ENCODE peak calls at places on chromosomes 16 and 17, in nine cellular contexts. One of them, this sample, is unnamed.
A peak's percentile ranks its signal among the peaks of the same experiment; 100 is the strongest.

GRCh38 chr17:7916799-7917198 is 710 bp upstream of the RNF227 start:
- DNase-seq in pancreas: no peak
- DNase-seq in astrocyte of the spinal cord: no peak
- DNase-seq in epithelial cell of esophagus: peak; percentile 28
- DNase-seq in HS-5: peak; percentile 64
- DNase-seq in C1 segment of cervical spinal cord: no peak
- DNase-seq in CD4-positive, alpha-beta T cell: no peak
- DNase-seq in NCI-H446 treated with DMSO at 0.1 percent for 48 hours: no peak
- DNase-seq in PC-3: no peak
- DNase-seq in this sample: peak; percentile 28

GRCh38 chr16:20886320-20886719 is 13.8 kb downstream of the DCUN1D3 start:
- DNase-seq in astrocyte of the spinal cord: no peak
- DNase-seq in pancreas: no peak
- DNase-seq in PC-3: no peak
- DNase-seq in NCI-H446 treated with DMSO at 0.1 percent for 48 hours: no peak
- DNase-seq in HS-5: no peak
- DNase-seq in CD4-positive, alpha-beta T cell: no peak
- DNase-seq in C1 segment of cervical spinal cord: no peak
- DNase-seq in epithelial cell of esophagus: no peak
- DNase-seq in this sample: no peak

GRCh38 chr16:66905633-66906539 is 12.8 kb downstream of the CDH16 start:
- DNase-seq in CD4-positive, alpha-beta T cell: peak; percentile 26
- DNase-seq in astrocyte of the spinal cord: no peak
- DNase-seq in PC-3: no peak
- DNase-seq in C1 segment of cervical spinal cord: no peak
- DNase-seq in NCI-H446 treated with DMSO at 0.1 percent for 48 hours: no peak
- DNase-seq in epithelial cell of esophagus: peak; percentile 82
- DNase-seq in pancreas: peak; percentile 54
- DNase-seq in HS-5: no peak
- DNase-seq in this sample: peak; percentile 59

GRCh38 chr17:8124350-8125195 is 667 bp upstream of the HES7 start:
- DNase-seq in NCI-H446 treated with DMSO at 0.1 percent for 48 hours: no peak
- DNase-seq in HS-5: no peak
- DNase-seq in PC-3: peak; percentile 40
- DNase-seq in pancreas: no peak
- DNase-seq in astrocyte of the spinal cord: no peak
- DNase-seq in CD4-positive, alpha-beta T cell: no peak
- DNase-seq in epithelial cell of esophagus: peak; percentile 46
- DNase-seq in C1 segment of cervical spinal cord: no peak
- DNase-seq in this sample: peak; percentile 16

GRCh38 chr17:48388955-48389764 is 40.9 kb downstream of the SKAP1 start:
- DNase-seq in PC-3: no peak
- DNase-seq in NCI-H446 treated with DMSO at 0.1 percent for 48 hours: no peak
- DNase-seq in epithelial cell of esophagus: no peak
- DNase-seq in C1 segment of cervical spinal cord: no peak
- DNase-seq in astrocyte of the spinal cord: no peak
- DNase-seq in CD4-positive, alpha-beta T cell: no peak
- DNase-seq in HS-5: no peak
- DNase-seq in pancreas: no peak
- DNase-seq in this sample: no peak

GRCh38 chr17:55634702-55635101 is 88.0 kb downstream of the TMEM100 start:
- DNase-seq in NCI-H446 treated with DMSO at 0.1 percent for 48 hours: no peak
- DNase-seq in epithelial cell of esophagus: no peak
- DNase-seq in pancreas: no peak
- DNase-seq in C1 segment of cervical spinal cord: no peak
- DNase-seq in PC-3: no peak
- DNase-seq in astrocyte of the spinal cord: no peak
- DNase-seq in HS-5: no peak
- DNase-seq in CD4-positive, alpha-beta T cell: no peak
- DNase-seq in this sample: no peak

GRCh38 chr16:88439706-88440105 is 13.4 kb upstream of the ZFPM1 start:
- DNase-seq in PC-3: no peak
- DNase-seq in HS-5: no peak
- DNase-seq in astrocyte of the spinal cord: no peak
- DNase-seq in pancreas: no peak
- DNase-seq in epithelial cell of esophagus: no peak
- DNase-seq in CD4-positive, alpha-beta T cell: no peak
- DNase-seq in C1 segment of cervical spinal cord: no peak
- DNase-seq in NCI-H446 treated with DMSO at 0.1 percent for 48 hours: no peak
- DNase-seq in this sample: no peak

GRCh38 chr16:66520406-66521194 is 29.3 kb downstream of the TK2 start:
- DNase-seq in HS-5: no peak
- DNase-seq in astrocyte of the spinal cord: no peak
- DNase-seq in NCI-H446 treated with DMSO at 0.1 percent for 48 hours: no peak
- DNase-seq in pancreas: no peak
- DNase-seq in C1 segment of cervical spinal cord: no peak
- DNase-seq in PC-3: no peak
- DNase-seq in epithelial cell of esophagus: peak; percentile 10
- DNase-seq in CD4-positive, alpha-beta T cell: no peak
- DNase-seq in this sample: no peak

GRCh38 chr17:34370997-34371395 is 8.0 kb upstream of the CCL1 start:
- DNase-seq in PC-3: peak; percentile 4
- DNase-seq in epithelial cell of esophagus: peak; percentile 41
- DNase-seq in HS-5: no peak
- DNase-seq in NCI-H446 treated with DMSO at 0.1 percent for 48 hours: no peak
- DNase-seq in astrocyte of the spinal cord: no peak
- DNase-seq in C1 segment of cervical spinal cord: no peak
- DNase-seq in pancreas: no peak
- DNase-seq in CD4-positive, alpha-beta T cell: no peak
- DNase-seq in this sample: no peak

GRCh38 chr16:12971216-12971615 is 69.8 kb downstream of the SHISA9 start:
- DNase-seq in PC-3: peak; percentile 45
- DNase-seq in NCI-H446 treated with DMSO at 0.1 percent for 48 hours: peak; percentile 95
- DNase-seq in astrocyte of the spinal cord: peak; percentile 40
- DNase-seq in epithelial cell of esophagus: peak; percentile 42
- DNase-seq in HS-5: peak; percentile 38
- DNase-seq in CD4-positive, alpha-beta T cell: no peak
- DNase-seq in pancreas: no peak
- DNase-seq in C1 segment of cervical spinal cord: no peak
- DNase-seq in this sample: peak; percentile 81

GRCh38 chr17:79065105-79065670 is 9.4 kb upstream of the ENGASE start:
- DNase-seq in HS-5: no peak
- DNase-seq in PC-3: peak; percentile 78
- DNase-seq in CD4-positive, alpha-beta T cell: peak; percentile 46
- DNase-seq in astrocyte of the spinal cord: no peak
- DNase-seq in epithelial cell of esophagus: peak; percentile 43
- DNase-seq in pancreas: no peak
- DNase-seq in NCI-H446 treated with DMSO at 0.1 percent for 48 hours: no peak
- DNase-seq in C1 segment of cervical spinal cord: no peak
- DNase-seq in this sample: peak; percentile 83

GRCh38 chr17:41480136-41480535 is 815 bp downstream of the KRT35 start:
- DNase-seq in NCI-H446 treated with DMSO at 0.1 percent for 48 hours: no peak
- DNase-seq in epithelial cell of esophagus: no peak
- DNase-seq in astrocyte of the spinal cord: no peak
- DNase-seq in CD4-positive, alpha-beta T cell: no peak
- DNase-seq in HS-5: no peak
- DNase-seq in C1 segment of cervical spinal cord: no peak
- DNase-seq in PC-3: no peak
- DNase-seq in pancreas: no peak
- DNase-seq in this sample: no peak

GRCh38 chr17:46190763-46191162 is 2.5 kb downstream of the KANSL1 start:
- DNase-seq in epithelial cell of esophagus: peak; percentile 40
- DNase-seq in CD4-positive, alpha-beta T cell: no peak
- DNase-seq in PC-3: peak; percentile 34
- DNase-seq in HS-5: no peak
- DNase-seq in C1 segment of cervical spinal cord: no peak
- DNase-seq in pancreas: no peak
- DNase-seq in astrocyte of the spinal cord: no peak
- DNase-seq in NCI-H446 treated with DMSO at 0.1 percent for 48 hours: no peak
- DNase-seq in this sample: no peak

GRCh38 chr17:75472119-75472518 is 15.7 kb downstream of the TMEM94 start:
- DNase-seq in epithelial cell of esophagus: peak; percentile 67
- DNase-seq in NCI-H446 treated with DMSO at 0.1 percent for 48 hours: no peak
- DNase-seq in CD4-positive, alpha-beta T cell: no peak
- DNase-seq in pancreas: no peak
- DNase-seq in C1 segment of cervical spinal cord: no peak
- DNase-seq in astrocyte of the spinal cord: no peak
- DNase-seq in PC-3: no peak
- DNase-seq in HS-5: no peak
- DNase-seq in this sample: no peak

GRCh38 chr17:47652570-47652969 is 2.9 kb downstream of the KPNB1 start:
- DNase-seq in CD4-positive, alpha-beta T cell: no peak
- DNase-seq in HS-5: no peak
- DNase-seq in NCI-H446 treated with DMSO at 0.1 percent for 48 hours: no peak
- DNase-seq in epithelial cell of esophagus: peak; percentile 23
- DNase-seq in PC-3: no peak
- DNase-seq in pancreas: no peak
- DNase-seq in astrocyte of the spinal cord: no peak
- DNase-seq in C1 segment of cervical spinal cord: no peak
- DNase-seq in this sample: no peak

GRCh38 chr17:5840811-5841446 is 229.2 kb upstream of the WSCD1 start:
- DNase-seq in NCI-H446 treated with DMSO at 0.1 percent for 48 hours: peak; percentile 20
- DNase-seq in astrocyte of the spinal cord: no peak
- DNase-seq in epithelial cell of esophagus: no peak
- DNase-seq in pancreas: no peak
- DNase-seq in HS-5: no peak
- DNase-seq in CD4-positive, alpha-beta T cell: no peak
- DNase-seq in PC-3: no peak
- DNase-seq in C1 segment of cervical spinal cord: no peak
- DNase-seq in this sample: no peak

GRCh38 chr16:81419806-81420205 is 24.8 kb upstream of the CMIP start:
- DNase-seq in CD4-positive, alpha-beta T cell: no peak
- DNase-seq in PC-3: no peak
- DNase-seq in epithelial cell of esophagus: no peak
- DNase-seq in HS-5: no peak
- DNase-seq in NCI-H446 treated with DMSO at 0.1 percent for 48 hours: no peak
- DNase-seq in astrocyte of the spinal cord: no peak
- DNase-seq in C1 segment of cervical spinal cord: no peak
- DNase-seq in pancreas: no peak
- DNase-seq in this sample: no peak

GRCh38 chr16:54412777-54413455 is 126.3 kb upstream of the IRX3 start:
- DNase-seq in HS-5: no peak
- DNase-seq in PC-3: no peak
- DNase-seq in astrocyte of the spinal cord: no peak
- DNase-seq in pancreas: no peak
- DNase-seq in epithelial cell of esophagus: no peak
- DNase-seq in CD4-positive, alpha-beta T cell: no peak
- DNase-seq in NCI-H446 treated with DMSO at 0.1 percent for 48 hours: no peak
- DNase-seq in C1 segment of cervical spinal cord: no peak
- DNase-seq in this sample: no peak

GRCh38 chr16:53022374-53022773 is 30.3 kb downstream of the CHD9NB start:
- DNase-seq in epithelial cell of esophagus: peak; percentile 61
- DNase-seq in PC-3: peak; percentile 53
- DNase-seq in NCI-H446 treated with DMSO at 0.1 percent for 48 hours: peak; percentile 20
- DNase-seq in astrocyte of the spinal cord: peak; percentile 50
- DNase-seq in HS-5: peak; percentile 25
- DNase-seq in C1 segment of cervical spinal cord: no peak
- DNase-seq in CD4-positive, alpha-beta T cell: no peak
- DNase-seq in pancreas: no peak
- DNase-seq in this sample: peak; percentile 78

GRCh38 chr17:15377608-15378007 is 36.2 kb upstream of the TEKT3 start:
- DNase-seq in HS-5: no peak
- DNase-seq in epithelial cell of esophagus: no peak
- DNase-seq in astrocyte of the spinal cord: peak; percentile 73
- DNase-seq in pancreas: no peak
- DNase-seq in PC-3: peak; percentile 97
- DNase-seq in CD4-positive, alpha-beta T cell: no peak
- DNase-seq in C1 segment of cervical spinal cord: no peak
- DNase-seq in NCI-H446 treated with DMSO at 0.1 percent for 48 hours: no peak
- DNase-seq in this sample: peak; percentile 67

GRCh38 chr16:89828199-89828869 is at the start of gene SPIRE2:
- DNase-seq in astrocyte of the spinal cord: peak; percentile 66
- DNase-seq in CD4-positive, alpha-beta T cell: peak; percentile 70
- DNase-seq in epithelial cell of esophagus: peak; percentile 73
- DNase-seq in PC-3: peak; percentile 70
- DNase-seq in pancreas: peak; percentile 70
- DNase-seq in C1 segment of cervical spinal cord: no peak
- DNase-seq in HS-5: no peak
- DNase-seq in NCI-H446 treated with DMSO at 0.1 percent for 48 hours: no peak
- DNase-seq in this sample: peak; percentile 78

GRCh38 chr16:67542464-67542863 is 13.8 kb downstream of the RIPOR1 start:
- DNase-seq in PC-3: peak; percentile 30
- DNase-seq in pancreas: no peak
- DNase-seq in CD4-positive, alpha-beta T cell: peak; percentile 68
- DNase-seq in epithelial cell of esophagus: peak; percentile 59
- DNase-seq in HS-5: no peak
- DNase-seq in NCI-H446 treated with DMSO at 0.1 percent for 48 hours: no peak
- DNase-seq in astrocyte of the spinal cord: peak; percentile 78
- DNase-seq in C1 segment of cervical spinal cord: no peak
- DNase-seq in this sample: peak; percentile 63

GRCh38 chr16:76287466-76287865 is 10.3 kb downstream of the CNTNAP4 start:
- DNase-seq in NCI-H446 treated with DMSO at 0.1 percent for 48 hours: no peak
- DNase-seq in CD4-positive, alpha-beta T cell: no peak
- DNase-seq in PC-3: no peak
- DNase-seq in HS-5: no peak
- DNase-seq in epithelial cell of esophagus: no peak
- DNase-seq in pancreas: no peak
- DNase-seq in C1 segment of cervical spinal cord: no peak
- DNase-seq in astrocyte of the spinal cord: no peak
- DNase-seq in this sample: no peak

GRCh38 chr17:75404223-75404738 is 1.2 kb downstream of the GRB2 start:
- DNase-seq in CD4-positive, alpha-beta T cell: peak; percentile 39
- DNase-seq in PC-3: peak; percentile 90
- DNase-seq in astrocyte of the spinal cord: peak; percentile 80
- DNase-seq in NCI-H446 treated with DMSO at 0.1 percent for 48 hours: peak; percentile 42
- DNase-seq in pancreas: peak; percentile 44
- DNase-seq in HS-5: no peak
- DNase-seq in C1 segment of cervical spinal cord: no peak
- DNase-seq in epithelial cell of esophagus: peak; percentile 80
- DNase-seq in this sample: peak; percentile 92

GRCh38 chr16:89672177-89672941 is 14.1 kb upstream of the CDK10 start:
- DNase-seq in CD4-positive, alpha-beta T cell: no peak
- DNase-seq in astrocyte of the spinal cord: no peak
- DNase-seq in C1 segment of cervical spinal cord: no peak
- DNase-seq in PC-3: no peak
- DNase-seq in NCI-H446 treated with DMSO at 0.1 percent for 48 hours: no peak
- DNase-seq in pancreas: no peak
- DNase-seq in epithelial cell of esophagus: no peak
- DNase-seq in HS-5: no peak
- DNase-seq in this sample: no peak

GRCh38 chr17:44636562-44636961 is 19.7 kb upstream of the MEIOC start:
- DNase-seq in CD4-positive, alpha-beta T cell: no peak
- DNase-seq in C1 segment of cervical spinal cord: no peak
- DNase-seq in NCI-H446 treated with DMSO at 0.1 percent for 48 hours: no peak
- DNase-seq in HS-5: peak; percentile 13
- DNase-seq in pancreas: no peak
- DNase-seq in epithelial cell of esophagus: peak; percentile 50
- DNase-seq in astrocyte of the spinal cord: peak; percentile 64
- DNase-seq in PC-3: peak; percentile 68
- DNase-seq in this sample: no peak

GRCh38 chr17:79612468-79613194 is 1.8 kb upstream of the RBFOX3 start:
- DNase-seq in epithelial cell of esophagus: no peak
- DNase-seq in CD4-positive, alpha-beta T cell: peak; percentile 16
- DNase-seq in astrocyte of the spinal cord: no peak
- DNase-seq in pancreas: no peak
- DNase-seq in PC-3: peak; percentile 79
- DNase-seq in HS-5: no peak
- DNase-seq in C1 segment of cervical spinal cord: no peak
- DNase-seq in NCI-H446 treated with DMSO at 0.1 percent for 48 hours: peak; percentile 62
- DNase-seq in this sample: peak; percentile 72

GRCh38 chr17:1773755-1774181 is 11.9 kb downstream of the SERPINF1 start:
- DNase-seq in pancreas: no peak
- DNase-seq in astrocyte of the spinal cord: no peak
- DNase-seq in PC-3: no peak
- DNase-seq in CD4-positive, alpha-beta T cell: no peak
- DNase-seq in C1 segment of cervical spinal cord: no peak
- DNase-seq in epithelial cell of esophagus: no peak
- DNase-seq in NCI-H446 treated with DMSO at 0.1 percent for 48 hours: no peak
- DNase-seq in HS-5: no peak
- DNase-seq in this sample: no peak

GRCh38 chr16:1556254-1556653 is 22.8 kb downstream of the TMEM204 start:
- DNase-seq in PC-3: no peak
- DNase-seq in astrocyte of the spinal cord: peak; percentile 29
- DNase-seq in C1 segment of cervical spinal cord: no peak
- DNase-seq in CD4-positive, alpha-beta T cell: no peak
- DNase-seq in HS-5: no peak
- DNase-seq in epithelial cell of esophagus: no peak
- DNase-seq in pancreas: no peak
- DNase-seq in NCI-H446 treated with DMSO at 0.1 percent for 48 hours: no peak
- DNase-seq in this sample: no peak

GRCh38 chr17:73783382-73783766 is 139.1 kb upstream of the SDK2 start:
- DNase-seq in epithelial cell of esophagus: no peak
- DNase-seq in CD4-positive, alpha-beta T cell: no peak
- DNase-seq in pancreas: no peak
- DNase-seq in HS-5: no peak
- DNase-seq in NCI-H446 treated with DMSO at 0.1 percent for 48 hours: no peak
- DNase-seq in astrocyte of the spinal cord: no peak
- DNase-seq in C1 segment of cervical spinal cord: no peak
- DNase-seq in PC-3: no peak
- DNase-seq in this sample: no peak

GRCh38 chr16:11105038-11105903 is 150.7 kb downstream of the SOCS1 start:
- DNase-seq in epithelial cell of esophagus: peak; percentile 86
- DNase-seq in pancreas: no peak
- DNase-seq in NCI-H446 treated with DMSO at 0.1 percent for 48 hours: no peak
- DNase-seq in C1 segment of cervical spinal cord: no peak
- DNase-seq in HS-5: peak; percentile 91
- DNase-seq in CD4-positive, alpha-beta T cell: no peak
- DNase-seq in PC-3: peak; percentile 22
- DNase-seq in astrocyte of the spinal cord: peak; percentile 83
- DNase-seq in this sample: peak; percentile 69